ENCODE peak calls at places on chromosome 10, in eight cellular contexts. One of them, this sample, is unnamed. For H3K4me1, the result is how much of the 10 kb centered on the place peaks cover.

GRCh38 chr10:13152286-13152685 is 9.1 kb upstream of the MCM10 start:
- DNase-seq in CD8-positive, alpha-beta T cell: no peak
- DNase-seq in heart right ventricle: no peak
- DNase-seq in esophagus squamous epithelium: no peak
- DNase-seq in CD8-positive, alpha-beta memory T cell: no peak
- DNase-seq in DND-41: no peak
- DNase-seq in PC-9: peak
- DNase-seq in thoracic aorta: no peak
- DNase-seq in this sample: no peak

GRCh38 chr10:59319854-59320253 is 42.5 kb downstream of the FAM13C start:
- DNase-seq in PC-9: no peak
- DNase-seq in esophagus squamous epithelium: no peak
- DNase-seq in CD8-positive, alpha-beta memory T cell: no peak
- DNase-seq in heart right ventricle: no peak
- DNase-seq in CD8-positive, alpha-beta T cell: no peak
- DNase-seq in thoracic aorta: no peak
- DNase-seq in DND-41: no peak
- DNase-seq in this sample: no peak

GRCh38 chr10:67666416-67667043 is 29.5 kb downstream of the CTNNA3 start:
- DNase-seq in thoracic aorta: no peak
- DNase-seq in CD8-positive, alpha-beta T cell: no peak
- DNase-seq in DND-41: no peak
- DNase-seq in heart right ventricle: no peak
- DNase-seq in esophagus squamous epithelium: no peak
- DNase-seq in CD8-positive, alpha-beta memory T cell: no peak
- DNase-seq in PC-9: no peak
- DNase-seq in this sample: no peak

GRCh38 chr10:36188054-36188453 is 546.0 kb upstream of the FZD8 start:
- DNase-seq in DND-41: no peak
- DNase-seq in esophagus squamous epithelium: no peak
- DNase-seq in CD8-positive, alpha-beta memory T cell: no peak
- DNase-seq in PC-9: no peak
- DNase-seq in CD8-positive, alpha-beta T cell: no peak
- DNase-seq in heart right ventricle: peak
- DNase-seq in thoracic aorta: no peak
- DNase-seq in this sample: no peak

GRCh38 chr10:5466451-5466996 is 32.8 kb downstream of the CALML5 start:
- DNase-seq in PC-9: peak
- DNase-seq in CD8-positive, alpha-beta T cell: no peak
- DNase-seq in CD8-positive, alpha-beta memory T cell: no peak
- DNase-seq in esophagus squamous epithelium: no peak
- DNase-seq in thoracic aorta: no peak
- DNase-seq in DND-41: peak
- DNase-seq in heart right ventricle: no peak
- DNase-seq in this sample: no peak

GRCh38 chr10:112782176-112782907 is 167.7 kb upstream of the TCF7L2 start:
- DNase-seq in DND-41: no peak
- DNase-seq in heart right ventricle: peak
- DNase-seq in thoracic aorta: no peak
- DNase-seq in CD8-positive, alpha-beta memory T cell: no peak
- DNase-seq in CD8-positive, alpha-beta T cell: no peak
- DNase-seq in PC-9: no peak
- DNase-seq in esophagus squamous epithelium: no peak
- DNase-seq in this sample: no peak

GRCh38 chr10:117631276-117632151 is 89.0 kb downstream of the EMX2 start:
- DNase-seq in CD8-positive, alpha-beta T cell: no peak
- DNase-seq in thoracic aorta: no peak
- DNase-seq in CD8-positive, alpha-beta memory T cell: no peak
- DNase-seq in DND-41: no peak
- DNase-seq in esophagus squamous epithelium: no peak
- DNase-seq in heart right ventricle: no peak
- DNase-seq in PC-9: no peak
- DNase-seq in this sample: no peak

GRCh38 chr10:23452010-23452655 is 13.3 kb downstream of the OTUD1 start:
- DNase-seq in CD8-positive, alpha-beta T cell: no peak
- DNase-seq in thoracic aorta: no peak
- DNase-seq in PC-9: no peak
- DNase-seq in CD8-positive, alpha-beta memory T cell: no peak
- DNase-seq in esophagus squamous epithelium: no peak
- DNase-seq in heart right ventricle: no peak
- DNase-seq in DND-41: no peak
- DNase-seq in this sample: no peak

GRCh38 chr10:17454181-17454800 is at the start of gene ST8SIA6:
- DNase-seq in CD8-positive, alpha-beta memory T cell: peak
- DNase-seq in CD8-positive, alpha-beta T cell: peak
- DNase-seq in DND-41: no peak
- DNase-seq in PC-9: no peak
- DNase-seq in esophagus squamous epithelium: no peak
- DNase-seq in thoracic aorta: no peak
- DNase-seq in heart right ventricle: peak
- DNase-seq in this sample: peak

GRCh38 chr10:35928017-35928619 is 286.0 kb upstream of the FZD8 start:
- DNase-seq in heart right ventricle: no peak
- DNase-seq in CD8-positive, alpha-beta memory T cell: no peak
- DNase-seq in esophagus squamous epithelium: no peak
- DNase-seq in thoracic aorta: no peak
- DNase-seq in CD8-positive, alpha-beta T cell: no peak
- DNase-seq in DND-41: no peak
- DNase-seq in PC-9: no peak
- DNase-seq in this sample: no peak

GRCh38 chr10:69576334-69577011 is 3.3 kb upstream of the NEUROG3 start:
- DNase-seq in PC-9: peak
- DNase-seq in DND-41: no peak
- DNase-seq in heart right ventricle: no peak
- DNase-seq in CD8-positive, alpha-beta T cell: no peak
- DNase-seq in thoracic aorta: no peak
- DNase-seq in CD8-positive, alpha-beta memory T cell: no peak
- DNase-seq in esophagus squamous epithelium: no peak
- DNase-seq in this sample: no peak

GRCh38 chr10:72009430-72010081 is 45.4 kb downstream of the CHST3 start:
- DNase-seq in esophagus squamous epithelium: no peak
- DNase-seq in CD8-positive, alpha-beta memory T cell: no peak
- DNase-seq in DND-41: no peak
- DNase-seq in PC-9: no peak
- DNase-seq in thoracic aorta: peak
- DNase-seq in heart right ventricle: peak
- DNase-seq in CD8-positive, alpha-beta T cell: no peak
- DNase-seq in this sample: no peak

GRCh38 chr10:113550365-113550764 is 2.5 kb upstream of the HABP2 start:
- DNase-seq in thoracic aorta: no peak
- DNase-seq in CD8-positive, alpha-beta T cell: no peak
- DNase-seq in DND-41: no peak
- DNase-seq in CD8-positive, alpha-beta memory T cell: no peak
- DNase-seq in PC-9: no peak
- DNase-seq in heart right ventricle: no peak
- DNase-seq in esophagus squamous epithelium: no peak
- DNase-seq in this sample: no peak

GRCh38 chr10:49543604-49544003 is 4.7 kb upstream of the ERCC6 start:
- DNase-seq in PC-9: no peak
- DNase-seq in thoracic aorta: no peak
- DNase-seq in DND-41: no peak
- DNase-seq in heart right ventricle: no peak
- DNase-seq in CD8-positive, alpha-beta memory T cell: no peak
- DNase-seq in esophagus squamous epithelium: no peak
- DNase-seq in CD8-positive, alpha-beta T cell: no peak
- DNase-seq in this sample: no peak

GRCh38 chr10:88157981-88158465 is 294.6 kb downstream of the PTEN start:
- DNase-seq in PC-9: peak
- DNase-seq in esophagus squamous epithelium: no peak
- DNase-seq in DND-41: no peak
- DNase-seq in thoracic aorta: no peak
- DNase-seq in heart right ventricle: no peak
- DNase-seq in CD8-positive, alpha-beta T cell: no peak
- DNase-seq in CD8-positive, alpha-beta memory T cell: no peak
- DNase-seq in this sample: no peak

GRCh38 chr10:77284797-77285196 is 352.8 kb downstream of the KCNMA1 start:
- DNase-seq in heart right ventricle: no peak
- DNase-seq in esophagus squamous epithelium: no peak
- DNase-seq in CD8-positive, alpha-beta memory T cell: no peak
- DNase-seq in CD8-positive, alpha-beta T cell: no peak
- DNase-seq in thoracic aorta: no peak
- DNase-seq in DND-41: no peak
- DNase-seq in PC-9: peak
- DNase-seq in this sample: no peak

GRCh38 chr10:119257894-119258293 is 50.5 kb downstream of the GRK5 start:
- DNase-seq in CD8-positive, alpha-beta memory T cell: no peak
- DNase-seq in thoracic aorta: no peak
- DNase-seq in CD8-positive, alpha-beta T cell: no peak
- DNase-seq in DND-41: no peak
- DNase-seq in PC-9: no peak
- DNase-seq in esophagus squamous epithelium: no peak
- DNase-seq in heart right ventricle: no peak
- DNase-seq in this sample: no peak

GRCh38 chr10:45424668-45425404 is 50.8 kb downstream of the ALOX5 start:
- DNase-seq in CD8-positive, alpha-beta T cell: no peak
- DNase-seq in thoracic aorta: no peak
- DNase-seq in heart right ventricle: no peak
- DNase-seq in CD8-positive, alpha-beta memory T cell: no peak
- DNase-seq in PC-9: no peak
- DNase-seq in esophagus squamous epithelium: no peak
- DNase-seq in DND-41: no peak
- DNase-seq in this sample: no peak

GRCh38 chr10:113139695-113140094 is 189.6 kb downstream of the TCF7L2 start:
- DNase-seq in heart right ventricle: no peak
- DNase-seq in CD8-positive, alpha-beta memory T cell: no peak
- DNase-seq in PC-9: no peak
- DNase-seq in CD8-positive, alpha-beta T cell: no peak
- DNase-seq in thoracic aorta: no peak
- DNase-seq in DND-41: no peak
- DNase-seq in esophagus squamous epithelium: no peak
- DNase-seq in this sample: no peak

GRCh38 chr10:60732240-60733188 is 45.8 kb upstream of the CDK1 start:
- DNase-seq in heart right ventricle: no peak
- DNase-seq in PC-9: peak
- DNase-seq in CD8-positive, alpha-beta memory T cell: no peak
- DNase-seq in CD8-positive, alpha-beta T cell: no peak
- DNase-seq in esophagus squamous epithelium: no peak
- DNase-seq in thoracic aorta: no peak
- DNase-seq in DND-41: no peak
- DNase-seq in this sample: peak

GRCh38 chr10:89776665-89777064 is 75.3 kb downstream of the KIF20B start:
- DNase-seq in CD8-positive, alpha-beta memory T cell: no peak
- DNase-seq in PC-9: no peak
- DNase-seq in CD8-positive, alpha-beta T cell: no peak
- DNase-seq in thoracic aorta: no peak
- DNase-seq in DND-41: no peak
- DNase-seq in heart right ventricle: no peak
- DNase-seq in esophagus squamous epithelium: no peak
- DNase-seq in this sample: no peak

GRCh38 chr10:63005246-63005645 is 127.9 kb upstream of the NRBF2 start:
- DNase-seq in heart right ventricle: no peak
- DNase-seq in DND-41: no peak
- DNase-seq in PC-9: no peak
- DNase-seq in esophagus squamous epithelium: no peak
- DNase-seq in CD8-positive, alpha-beta memory T cell: no peak
- DNase-seq in thoracic aorta: no peak
- DNase-seq in CD8-positive, alpha-beta T cell: no peak
- DNase-seq in this sample: no peak

GRCh38 chr10:38094158-38094922 is at the start of gene ZNF37A:
- DNase-seq in CD8-positive, alpha-beta T cell: peak
- DNase-seq in esophagus squamous epithelium: peak
- DNase-seq in thoracic aorta: peak
- DNase-seq in DND-41: peak
- DNase-seq in CD8-positive, alpha-beta memory T cell: peak
- DNase-seq in heart right ventricle: peak
- DNase-seq in PC-9: peak
- DNase-seq in this sample: peak

GRCh38 chr10:11205026-11205772 is 187.5 kb downstream of the CELF2 start:
- DNase-seq in esophagus squamous epithelium: no peak
- DNase-seq in PC-9: no peak
- DNase-seq in CD8-positive, alpha-beta T cell: no peak
- DNase-seq in DND-41: no peak
- DNase-seq in heart right ventricle: no peak
- DNase-seq in CD8-positive, alpha-beta memory T cell: no peak
- DNase-seq in thoracic aorta: no peak
- DNase-seq in this sample: no peak

GRCh38 chr10:124732931-124733536 is 11.1 kb downstream of the FAM53B start:
- DNase-seq in heart right ventricle: no peak
- DNase-seq in thoracic aorta: peak
- DNase-seq in esophagus squamous epithelium: no peak
- DNase-seq in CD8-positive, alpha-beta T cell: no peak
- DNase-seq in DND-41: no peak
- DNase-seq in PC-9: no peak
- DNase-seq in CD8-positive, alpha-beta memory T cell: no peak
- DNase-seq in this sample: peak

GRCh38 chr10:29622382-29622885 is 12.3 kb downstream of the SVIL start:
- DNase-seq in CD8-positive, alpha-beta memory T cell: no peak
- DNase-seq in thoracic aorta: no peak
- DNase-seq in DND-41: no peak
- DNase-seq in esophagus squamous epithelium: no peak
- DNase-seq in CD8-positive, alpha-beta T cell: no peak
- DNase-seq in PC-9: no peak
- DNase-seq in heart right ventricle: no peak
- DNase-seq in this sample: no peak
- H3K4me1 ChIP-seq in CD8-positive, alpha-beta memory T cell: under half
- H3K4me1 ChIP-seq in thoracic aorta: half or more
- H3K4me1 ChIP-seq in DND-41: under half
- H3K4me1 ChIP-seq in esophagus squamous epithelium: under half
- H3K4me1 ChIP-seq in CD8-positive, alpha-beta T cell: under half
- H3K4me1 ChIP-seq in PC-9: under half
- H3K4me1 ChIP-seq in heart right ventricle: half or more
- H3K4me1 ChIP-seq in this sample: under half

GRCh38 chr10:47254611-47255010 is 45.4 kb upstream of the GDF10 start:
- DNase-seq in PC-9: no peak
- DNase-seq in thoracic aorta: no peak
- DNase-seq in DND-41: no peak
- DNase-seq in esophagus squamous epithelium: no peak
- DNase-seq in CD8-positive, alpha-beta T cell: no peak
- DNase-seq in heart right ventricle: no peak
- DNase-seq in CD8-positive, alpha-beta memory T cell: no peak
- DNase-seq in this sample: no peak
- H3K4me3 ChIP-seq in PC-9: no peak
- H3K4me3 ChIP-seq in thoracic aorta: no peak
- H3K4me3 ChIP-seq in DND-41: no peak
- H3K4me3 ChIP-seq in esophagus squamous epithelium: no peak
- H3K4me3 ChIP-seq in CD8-positive, alpha-beta T cell: no peak
- H3K4me3 ChIP-seq in heart right ventricle: no peak
- H3K4me3 ChIP-seq in CD8-positive, alpha-beta memory T cell: no peak
- H3K4me3 ChIP-seq in this sample: no peak

GRCh38 chr10:73999703-74000102 is 1.8 kb downstream of the VCL start:
- DNase-seq in heart right ventricle: no peak
- DNase-seq in CD8-positive, alpha-beta T cell: no peak
- DNase-seq in PC-9: peak
- DNase-seq in CD8-positive, alpha-beta memory T cell: no peak
- DNase-seq in esophagus squamous epithelium: no peak
- DNase-seq in DND-41: no peak
- DNase-seq in thoracic aorta: no peak
- DNase-seq in this sample: no peak
- H3K4me1 ChIP-seq in heart right ventricle: under half
- H3K4me1 ChIP-seq in CD8-positive, alpha-beta T cell: under half
- H3K4me1 ChIP-seq in PC-9: under half
- H3K4me1 ChIP-seq in CD8-positive, alpha-beta memory T cell: under half
- H3K4me1 ChIP-seq in esophagus squamous epithelium: under half
- H3K4me1 ChIP-seq in DND-41: under half
- H3K4me1 ChIP-seq in thoracic aorta: under half
- H3K4me1 ChIP-seq in this sample: under half

DNA sequence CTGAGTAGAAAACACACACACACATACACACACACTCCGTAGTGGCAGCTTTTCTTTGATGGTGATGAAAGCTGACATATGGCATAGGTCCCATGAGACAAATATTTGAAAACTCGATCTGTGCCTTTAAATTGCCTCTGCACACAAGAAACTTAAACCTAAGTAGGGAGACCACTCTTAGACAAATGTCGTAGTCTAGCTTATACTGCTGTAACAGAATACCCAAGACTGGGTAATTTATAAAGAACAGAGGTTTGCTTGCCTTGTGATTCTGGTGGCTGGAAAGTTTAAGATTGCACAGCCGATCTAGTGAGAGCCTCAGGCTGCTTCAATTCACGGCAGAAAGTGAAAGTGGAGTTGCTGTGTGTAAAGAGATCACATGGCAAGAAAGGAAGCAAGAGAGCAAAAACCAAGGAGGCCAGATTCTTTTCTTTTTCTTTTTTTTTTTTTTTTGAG is 489.4 kb upstream of the SORCS1 start:
- DNase-seq in CD8-positive, alpha-beta memory T cell: no peak
- DNase-seq in PC-9: no peak
- DNase-seq in DND-41: no peak
- DNase-seq in thoracic aorta: no peak
- DNase-seq in esophagus squamous epithelium: no peak
- DNase-seq in CD8-positive, alpha-beta T cell: no peak
- DNase-seq in heart right ventricle: peak
- DNase-seq in this sample: no peak
- H3K4me3 ChIP-seq in CD8-positive, alpha-beta memory T cell: no peak
- H3K4me3 ChIP-seq in PC-9: peak
- H3K4me3 ChIP-seq in DND-41: peak
- H3K4me3 ChIP-seq in thoracic aorta: peak
- H3K4me3 ChIP-seq in esophagus squamous epithelium: no peak
- H3K4me3 ChIP-seq in CD8-positive, alpha-beta T cell: no peak
- H3K4me3 ChIP-seq in heart right ventricle: peak
- H3K4me3 ChIP-seq in this sample: no peak

This sample was measured in CD4-positive, CD25-positive, alpha-beta regulatory T cell.